ENCODE peak calls at places on chromosomes 2 and 18, in six cellular contexts. V is Ammon's horn; W is stimulated activated CD8-positive, alpha-beta memory T cell treated with anti-CD3 and anti-CD28 coated beads, Interleukin-7, amount 100 ng/mL, for 4 hours; U is activated CD4-positive, alpha-beta T cell treated with anti-CD3 and anti-CD28 coated beads for 36 hours; L is CMK; R is HepG2. K is an unnamed sample.

GRCh38 chr2:206873426-206873825 is 65.9 kb upstream of the CPO start:
- DNase-seq in W (no peak), V (no peak), R (no peak), U (no peak), L (no peak), K (no peak)

GRCh38 chr2:171595896-171596295 is 73.6 kb downstream of the CYBRD1 start:
- DNase-seq in U (no peak), R (no peak), V (no peak), L (no peak), W (no peak), K (no peak)

GRCh38 chr2:55061534-55062344 is 11.5 kb upstream of the RTN4 start:
- DNase-seq in W (no peak), U (no peak), V (no peak), L (no peak), R (no peak), K (no peak)

GRCh38 chr18:58180738-58181353 is 136.8 kb downstream of the NEDD4L start:
- DNase-seq in W (peak; percentile 36), R (peak; percentile 37), L (no peak), U (peak; percentile 77), V (peak; percentile 58), K (no peak)

GRCh38 chr2:45836740-45837139 is 185.3 kb downstream of the PRKCE start:
- DNase-seq in W (no peak), L (no peak), U (no peak), R (no peak), V (no peak), K (no peak)

GRCh38 chr2:14615701-14616100 is 16.8 kb upstream of the LRATD1 start:
- DNase-seq in L (no peak), V (no peak), R (no peak), U (no peak), W (no peak), K (no peak)

GRCh38 chr2:151007365-151007764 is 254.3 kb downstream of the RBM43 start:
- DNase-seq in L (no peak), V (peak; percentile 21), R (no peak), U (no peak), W (no peak), K (no peak)

GRCh38 chr2:240595381-240596079 is 9.0 kb downstream of the CAPN10 start:
- DNase-seq in W (no peak), V (no peak), U (peak; percentile 61), R (peak; percentile 64), L (no peak), K (no peak)

GRCh38 chr2:67259581-67260347 is 137.4 kb upstream of the ETAA1 start:
- DNase-seq in L (no peak), W (no peak), U (no peak), V (peak; percentile 3), R (no peak), K (no peak)

GRCh38 chr2:119304852-119305251 is 61.8 kb downstream of the C2orf76 start:
- DNase-seq in R (no peak), W (no peak), U (no peak), V (no peak), L (no peak), K (no peak)

GRCh38 chr2:57881998-57882884 is 164.4 kb upstream of the VRK2 start:
- DNase-seq in W (no peak), U (no peak), R (peak; percentile 35), V (no peak), L (no peak), K (no peak)

GRCh38 chr2:118983133-118983532 is 41.1 kb downstream of the MARCO start:
- DNase-seq in L (no peak), U (no peak), W (no peak), R (no peak), V (no peak), K (no peak)

GRCh38 chr2:128306931-128307460 is 11.7 kb downstream of the HS6ST1 start:
- DNase-seq in R (no peak), L (no peak), V (no peak), U (no peak), W (no peak), K (no peak)

GRCh38 chr2:39379643-39380524 is 57.2 kb downstream of the MAP4K3 start:
- DNase-seq in U (no peak), L (peak; percentile 18), W (no peak), R (peak; percentile 59), V (peak; percentile 84), K (peak; percentile 42)

GRCh38 chr2:223086360-223086981 is 34.5 kb downstream of the KCNE4 start:
- DNase-seq in L (no peak), V (peak; percentile 83), W (no peak), R (no peak), U (no peak), K (peak; percentile 49)

GRCh38 chr18:4762399-4762798 is 307.3 kb upstream of the DLGAP1 start:
- DNase-seq in U (no peak), R (no peak), V (no peak), W (no peak), L (no peak), K (no peak)

GRCh38 chr2:241645915-241646250 is 8.4 kb downstream of the ATG4B start:
- DNase-seq in W (no peak), U (no peak), R (no peak), V (no peak), L (no peak), K (no peak)

GRCh38 chr18:73462092-73462491 is 594.3 kb upstream of the NETO1 start:
- DNase-seq in W (no peak), U (no peak), V (peak; percentile 31), L (no peak), R (no peak), K (no peak)

K was measured in putamen.